ENCODE peak calls at places on chromosomes 11 and 22, in six cellular contexts. One of them, this sample, is unnamed.
A peak's percentile ranks its signal among the peaks of the same experiment; 100 is the strongest.

GRCh38 chr11:134532921-134533421 is 120.9 kb upstream of the B3GAT1 start:
- DNase-seq in GM23248: no peak
- DNase-seq in HCT116: no peak
- DNase-seq in neural progenitor cell: no peak
- DNase-seq in PC-3: no peak
- DNase-seq in SK-N-SH: no peak
- DNase-seq in this sample: no peak

GRCh38 chr11:90803366-90803765 is 580.5 kb upstream of the CHORDC1 start:
- DNase-seq in neural progenitor cell: no peak
- DNase-seq in HCT116: no peak
- DNase-seq in GM23248: no peak
- DNase-seq in PC-3: peak; percentile 89
- DNase-seq in SK-N-SH: no peak
- DNase-seq in this sample: no peak

GRCh38 chr11:36409152-36409713 is 100.8 kb downstream of the TRAF6 start:
- DNase-seq in SK-N-SH: no peak
- DNase-seq in GM23248: no peak
- DNase-seq in HCT116: no peak
- DNase-seq in PC-3: no peak
- DNase-seq in neural progenitor cell: no peak
- DNase-seq in this sample: no peak

GRCh38 chr11:13277719-13278619 is at the start of gene BMAL1:
- DNase-seq in neural progenitor cell: peak; percentile 50
- DNase-seq in HCT116: no peak
- DNase-seq in SK-N-SH: peak; percentile 78
- DNase-seq in GM23248: peak; percentile 67
- DNase-seq in PC-3: no peak
- DNase-seq in this sample: peak; percentile 51

GRCh38 chr11:35321532-35322320 is 97.6 kb downstream of the SLC1A2 start:
- DNase-seq in SK-N-SH: no peak
- DNase-seq in GM23248: peak; percentile 97
- DNase-seq in PC-3: no peak
- DNase-seq in neural progenitor cell: no peak
- DNase-seq in HCT116: no peak
- DNase-seq in this sample: no peak

GRCh38 chr11:117585631-117586030 is 211.4 kb downstream of the DSCAML1 start:
- DNase-seq in GM23248: no peak
- DNase-seq in PC-3: no peak
- DNase-seq in SK-N-SH: no peak
- DNase-seq in HCT116: no peak
- DNase-seq in neural progenitor cell: no peak
- DNase-seq in this sample: no peak

GRCh38 chr22:44975444-44976262 is 34.2 kb downstream of the PHF21B start:
- DNase-seq in neural progenitor cell: peak; percentile 97
- DNase-seq in GM23248: peak; percentile 89
- DNase-seq in PC-3: peak; percentile 85
- DNase-seq in HCT116: peak; percentile 71
- DNase-seq in SK-N-SH: peak; percentile 81
- DNase-seq in this sample: peak; percentile 85

GRCh38 chr11:134741453-134742227 is 329.6 kb upstream of the B3GAT1 start:
- DNase-seq in PC-3: no peak
- DNase-seq in HCT116: no peak
- DNase-seq in SK-N-SH: no peak
- DNase-seq in neural progenitor cell: no peak
- DNase-seq in GM23248: no peak
- DNase-seq in this sample: no peak

GRCh38 chr11:37858398-37858797 is 1260.4 kb upstream of the RAG2 start:
- DNase-seq in PC-3: peak; percentile 4
- DNase-seq in HCT116: no peak
- DNase-seq in SK-N-SH: no peak
- DNase-seq in GM23248: no peak
- DNase-seq in neural progenitor cell: no peak
- DNase-seq in this sample: no peak

GRCh38 chr22:46336119-46337078 is 885 bp downstream of the TRMU start:
- DNase-seq in HCT116: no peak
- DNase-seq in neural progenitor cell: peak; percentile 70
- DNase-seq in PC-3: peak; percentile 4
- DNase-seq in SK-N-SH: peak; percentile 65
- DNase-seq in GM23248: peak; percentile 59
- DNase-seq in this sample: peak; percentile 25

GRCh38 chr11:12397953-12398352 is 20.6 kb downstream of the PARVA start:
- DNase-seq in PC-3: peak; percentile 28
- DNase-seq in SK-N-SH: no peak
- DNase-seq in HCT116: no peak
- DNase-seq in GM23248: peak; percentile 96
- DNase-seq in neural progenitor cell: no peak
- DNase-seq in this sample: no peak

GRCh38 chr11:8389034-8389996 is 125.6 kb upstream of the LMO1 start:
- DNase-seq in PC-3: no peak
- DNase-seq in HCT116: no peak
- DNase-seq in SK-N-SH: no peak
- DNase-seq in neural progenitor cell: peak; percentile 18
- DNase-seq in GM23248: no peak
- DNase-seq in this sample: no peak

GRCh38 chr11:104570088-104570701 is 328.1 kb downstream of the CASP12 start:
- DNase-seq in GM23248: no peak
- DNase-seq in SK-N-SH: no peak
- DNase-seq in HCT116: no peak
- DNase-seq in neural progenitor cell: no peak
- DNase-seq in PC-3: peak; percentile 84
- DNase-seq in this sample: no peak

GRCh38 chr22:27670701-27671412 is 130.7 kb downstream of the MN1 start:
- DNase-seq in SK-N-SH: no peak
- DNase-seq in HCT116: peak; percentile 34
- DNase-seq in GM23248: peak; percentile 21
- DNase-seq in PC-3: peak; percentile 32
- DNase-seq in neural progenitor cell: peak; percentile 98
- DNase-seq in this sample: no peak

GRCh38 chr11:108131993-108132392 is 10.6 kb downstream of the ACAT1 start:
- DNase-seq in SK-N-SH: no peak
- DNase-seq in PC-3: no peak
- DNase-seq in HCT116: no peak
- DNase-seq in GM23248: peak; percentile 68
- DNase-seq in neural progenitor cell: no peak
- DNase-seq in this sample: no peak

GRCh38 chr22:18044548-18045271 is 20.3 kb upstream of the MICAL3 start:
- DNase-seq in HCT116: no peak
- DNase-seq in SK-N-SH: no peak
- DNase-seq in GM23248: no peak
- DNase-seq in PC-3: no peak
- DNase-seq in neural progenitor cell: no peak
- DNase-seq in this sample: no peak

GRCh38 chr11:119148855-119149370 is at the start of gene ABCG4:
- DNase-seq in GM23248: peak; percentile 49
- DNase-seq in PC-3: peak; percentile 21
- DNase-seq in HCT116: no peak
- DNase-seq in SK-N-SH: peak; percentile 82
- DNase-seq in neural progenitor cell: peak; percentile 73
- DNase-seq in this sample: no peak

GRCh38 chr11:117256573-117256972 is 24.1 kb downstream of the RNF214 start:
- DNase-seq in PC-3: peak; percentile 74
- DNase-seq in HCT116: no peak
- DNase-seq in GM23248: peak; percentile 82
- DNase-seq in SK-N-SH: no peak
- DNase-seq in neural progenitor cell: no peak
- DNase-seq in this sample: no peak

GRCh38 chr11:10327254-10327653 is 22.4 kb downstream of the ADM start:
- DNase-seq in GM23248: peak; percentile 24
- DNase-seq in HCT116: no peak
- DNase-seq in PC-3: peak; percentile 38
- DNase-seq in SK-N-SH: no peak
- DNase-seq in neural progenitor cell: no peak
- DNase-seq in this sample: no peak

GRCh38 chr22:45159652-45160462 is 3.9 kb upstream of the NUP50 start:
- DNase-seq in PC-3: peak; percentile 23
- DNase-seq in neural progenitor cell: peak; percentile 6
- DNase-seq in SK-N-SH: no peak
- DNase-seq in HCT116: no peak
- DNase-seq in GM23248: peak; percentile 27
- DNase-seq in this sample: no peak

GRCh38 chr11:58575377-58576020 is at the start of gene LPXN:
- DNase-seq in GM23248: peak; percentile 95
- DNase-seq in neural progenitor cell: no peak
- DNase-seq in SK-N-SH: no peak
- DNase-seq in PC-3: peak; percentile 90
- DNase-seq in HCT116: no peak
- DNase-seq in this sample: peak; percentile 78

GRCh38 chr11:34789196-34789834 is 126.9 kb downstream of the APIP start:
- DNase-seq in HCT116: no peak
- DNase-seq in GM23248: no peak
- DNase-seq in SK-N-SH: no peak
- DNase-seq in PC-3: no peak
- DNase-seq in neural progenitor cell: no peak
- DNase-seq in this sample: no peak

GRCh38 chr22:26287382-26288228 is 118.3 kb downstream of the SEZ6L start:
- DNase-seq in neural progenitor cell: no peak
- DNase-seq in PC-3: no peak
- DNase-seq in SK-N-SH: no peak
- DNase-seq in HCT116: no peak
- DNase-seq in GM23248: no peak
- DNase-seq in this sample: no peak

GRCh38 chr11:38819986-38820385 is 2221.9 kb upstream of the RAG2 start:
- DNase-seq in neural progenitor cell: no peak
- DNase-seq in PC-3: no peak
- DNase-seq in SK-N-SH: no peak
- DNase-seq in HCT116: no peak
- DNase-seq in GM23248: no peak
- DNase-seq in this sample: no peak

GRCh38 chr11:61266602-61267001 is 25.6 kb downstream of the PGA5 start:
- DNase-seq in HCT116: no peak
- DNase-seq in SK-N-SH: no peak
- DNase-seq in neural progenitor cell: no peak
- DNase-seq in GM23248: peak; percentile 38
- DNase-seq in PC-3: peak; percentile 31
- DNase-seq in this sample: no peak

GRCh38 chr11:100851584-100852152 is 164.6 kb downstream of the ARHGAP42 start:
- DNase-seq in PC-3: peak; percentile 20
- DNase-seq in HCT116: no peak
- DNase-seq in SK-N-SH: no peak
- DNase-seq in neural progenitor cell: no peak
- DNase-seq in GM23248: no peak
- DNase-seq in this sample: no peak

GRCh38 chr22:24441406-24442351 is 14.3 kb downstream of the ADORA2A start:
- DNase-seq in PC-3: no peak
- DNase-seq in SK-N-SH: peak; percentile 79
- DNase-seq in neural progenitor cell: no peak
- DNase-seq in HCT116: no peak
- DNase-seq in GM23248: no peak
- DNase-seq in this sample: no peak

GRCh38 chr11:125398994-125399638 is 96.9 kb downstream of the FEZ1 start:
- DNase-seq in SK-N-SH: peak; percentile 64
- DNase-seq in HCT116: no peak
- DNase-seq in GM23248: no peak
- DNase-seq in PC-3: no peak
- DNase-seq in neural progenitor cell: no peak
- DNase-seq in this sample: no peak

GRCh38 chr22:41028841-41029240 is 63.6 kb upstream of the EP300 start:
- DNase-seq in PC-3: peak; percentile 77
- DNase-seq in SK-N-SH: no peak
- DNase-seq in HCT116: no peak
- DNase-seq in GM23248: peak; percentile 97
- DNase-seq in neural progenitor cell: no peak
- DNase-seq in this sample: no peak

GRCh38 chr11:66649903-66650302 is 11.4 kb downstream of the RBM4 start:
- DNase-seq in PC-3: no peak
- DNase-seq in GM23248: no peak
- DNase-seq in SK-N-SH: no peak
- DNase-seq in HCT116: no peak
- DNase-seq in neural progenitor cell: no peak
- DNase-seq in this sample: no peak

DNA sequence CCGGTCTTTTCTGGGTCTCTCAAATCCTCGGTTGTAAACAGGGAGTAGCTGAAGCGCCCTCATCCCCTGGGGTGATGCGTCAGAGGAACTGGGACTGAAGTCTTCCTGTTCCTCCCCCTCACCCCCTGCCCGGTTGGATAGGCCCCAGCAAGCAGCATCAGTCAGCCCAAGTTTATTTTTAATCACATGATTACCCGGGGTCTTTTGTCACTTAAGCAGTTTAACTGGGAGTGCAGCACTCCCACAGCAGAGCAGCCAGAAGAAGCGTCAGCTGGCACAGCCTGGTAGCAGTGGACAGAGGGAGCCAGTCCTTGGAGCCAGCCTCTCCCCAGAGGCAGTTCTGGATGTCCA is 342.1 kb downstream of the CTTN start:
- DNase-seq in HCT116: no peak
- DNase-seq in GM23248: no peak
- DNase-seq in SK-N-SH: no peak
- DNase-seq in neural progenitor cell: no peak
- DNase-seq in PC-3: no peak
- DNase-seq in this sample: no peak
- H3K9ac ChIP-seq in HCT116: no peak overlapping the region
- H3K9ac ChIP-seq in GM23248: no peak overlapping the region
- H3K9ac ChIP-seq in SK-N-SH: no peak overlapping the region
- H3K9ac ChIP-seq in neural progenitor cell: no peak overlapping the region
- H3K9ac ChIP-seq in PC-3: no peak overlapping the region
- H3K9ac ChIP-seq in this sample: no peak overlapping the region

GRCh38 chr22:20938272-20938671 is 21.1 kb downstream of the CRKL start:
- DNase-seq in SK-N-SH: no peak
- DNase-seq in neural progenitor cell: no peak
- DNase-seq in GM23248: no peak
- DNase-seq in HCT116: no peak
- DNase-seq in PC-3: no peak
- DNase-seq in this sample: no peak
- TF ChIP-seq EZH2phosphoT487 in SK-N-SH: no peak
- TF ChIP-seq EZH2phosphoT487 in neural progenitor cell: no peak
- TF ChIP-seq EZH2phosphoT487 in GM23248: no peak
- TF ChIP-seq EZH2phosphoT487 in HCT116: no peak
- TF ChIP-seq EZH2phosphoT487 in PC-3: no peak
- TF ChIP-seq EZH2phosphoT487 in this sample: no peak

GRCh38 chr22:49937758-49938564 is 19.5 kb downstream of the CRELD2 start:
- DNase-seq in neural progenitor cell: no peak
- DNase-seq in GM23248: no peak
- DNase-seq in SK-N-SH: no peak
- DNase-seq in PC-3: no peak
- DNase-seq in HCT116: no peak
- DNase-seq in this sample: peak; percentile 2
- H3K9ac ChIP-seq in neural progenitor cell: no peak overlapping the region
- H3K9ac ChIP-seq in GM23248: no peak overlapping the region
- H3K9ac ChIP-seq in SK-N-SH: no peak overlapping the region
- H3K9ac ChIP-seq in PC-3: no peak overlapping the region
- H3K9ac ChIP-seq in HCT116: no peak overlapping the region
- H3K9ac ChIP-seq in this sample: no peak overlapping the region

GRCh38 chr22:19644314-19645223 is 69.7 kb upstream of the SEPTIN5 start:
- DNase-seq in HCT116: no peak
- DNase-seq in PC-3: no peak
- DNase-seq in GM23248: no peak
- DNase-seq in neural progenitor cell: no peak
- DNase-seq in SK-N-SH: peak; percentile 19
- DNase-seq in this sample: no peak

GRCh38 chr22:19646383-19646782 is 67.9 kb upstream of the SEPTIN5 start:
- DNase-seq in HCT116: no peak
- DNase-seq in PC-3: no peak
- DNase-seq in GM23248: no peak
- DNase-seq in neural progenitor cell: no peak
- DNase-seq in SK-N-SH: no peak
- DNase-seq in this sample: no peak

GRCh38 chr22:19645905-19646304 is 68.4 kb upstream of the SEPTIN5 start:
- DNase-seq in GM23248: no peak
- DNase-seq in PC-3: no peak
- DNase-seq in SK-N-SH: no peak
- DNase-seq in HCT116: no peak
- DNase-seq in neural progenitor cell: no peak
- DNase-seq in this sample: no peak

GRCh38 chr22:19643448-19644313 is 70.6 kb upstream of the SEPTIN5 start:
- DNase-seq in HCT116: no peak
- DNase-seq in GM23248: no peak
- DNase-seq in SK-N-SH: no peak
- DNase-seq in neural progenitor cell: no peak
- DNase-seq in PC-3: no peak
- DNase-seq in this sample: no peak

GRCh38 chr22:19645391-19645790 is 68.9 kb upstream of the SEPTIN5 start:
- DNase-seq in GM23248: no peak
- DNase-seq in neural progenitor cell: no peak
- DNase-seq in SK-N-SH: peak; percentile 8
- DNase-seq in PC-3: no peak
- DNase-seq in HCT116: no peak
- DNase-seq in this sample: no peak
- TF ChIP-seq EZH2phosphoT487 in GM23248: no peak
- TF ChIP-seq EZH2phosphoT487 in neural progenitor cell: no peak
- TF ChIP-seq EZH2phosphoT487 in SK-N-SH: no peak
- TF ChIP-seq EZH2phosphoT487 in PC-3: no peak
- TF ChIP-seq EZH2phosphoT487 in HCT116: no peak
- TF ChIP-seq EZH2phosphoT487 in this sample: no peak

This sample was measured in MM.1S.